ENCODE peak calls at places on chromosomes 1 and 21, in six cellular contexts. H, M, Z, Q, K and D are unnamed samples.

GRCh38 chr1:192386051-192386650 is 69.4 kb downstream of the RGS21 start:
- DNase-seq in Z (no peak), K (no peak), H (no peak), Q (no peak), M (no peak), D (no peak)

GRCh38 chr1:177824508-177824982 is 145.3 kb downstream of the SEC16B start:
- DNase-seq in M (no peak), Z (no peak), Q (no peak), K (no peak), H (no peak), D (no peak)

GRCh38 chr1:185559684-185560310 is 174.4 kb upstream of the HMCN1 start:
- DNase-seq in Q (peak; percentile 3), H (peak; percentile 65), Z (no peak), K (no peak), M (peak; percentile 83), D (peak; percentile 10)

GRCh38 chr1:197042676-197043341 is 24.3 kb downstream of the F13B start:
- DNase-seq in Q (no peak), M (no peak), H (no peak), Z (no peak), K (no peak), D (no peak)

GRCh38 chr1:28338897-28339296 is 10.1 kb downstream of the MED18 start:
- DNase-seq in Q (no peak), H (no peak), M (no peak), Z (no peak), K (no peak), D (no peak)

GRCh38 chr1:20058531-20058930 is 11.5 kb upstream of the PLA2G5 start:
- DNase-seq in Z (no peak), M (no peak), K (no peak), Q (no peak), H (peak; percentile 60), D (no peak)

GRCh38 chr1:182700351-182700709 is 15.9 kb upstream of the RGS8 start:
- DNase-seq in M (peak; percentile 52), K (no peak), H (no peak), Z (no peak), Q (no peak), D (no peak)

GRCh38 chr1:1982379-1983232 is 21.0 kb downstream of the CFAP74 start:
- DNase-seq in Q (no peak), Z (no peak), M (peak; percentile 37), H (no peak), K (no peak), D (no peak)

GRCh38 chr21:41678016-41678935 is 88.6 kb downstream of the RIPK4 start:
- DNase-seq in Q (no peak), H (no peak), K (no peak), Z (peak; percentile 94), M (peak; percentile 76), D (no peak)

GRCh38 chr1:37394574-37395464 is 79.6 kb upstream of the ZC3H12A start:
- DNase-seq in Z (no peak), Q (no peak), H (no peak), M (peak; percentile 95), K (no peak), D (no peak)

GRCh38 chr1:184755226-184756065 is 788 bp upstream of the EDEM3 start:
- DNase-seq in H (no peak), M (no peak), Z (peak; percentile 25), K (no peak), Q (no peak), D (no peak)

GRCh38 chr1:1273535-1274298 is at the start of gene UBE2J2:
- DNase-seq in M (peak; percentile 97), K (peak; percentile 92), H (peak; percentile 95), Q (peak; percentile 92), Z (peak; percentile 93), D (peak; percentile 88)

GRCh38 chr21:44813727-44814126 is 4.1 kb downstream of the SUMO3 start:
- DNase-seq in Q (no peak), Z (no peak), H (no peak), K (no peak), M (no peak), D (no peak)

GRCh38 chr1:54791880-54792522 is 9.1 kb downstream of the TTC22 start:
- DNase-seq in H (no peak), Q (no peak), K (no peak), M (peak; percentile 92), Z (no peak), D (no peak)

GRCh38 chr1:46767649-46768282 is 31.1 kb upstream of the CYP4B1 start:
- DNase-seq in Q (no peak), Z (no peak), M (no peak), H (no peak), K (no peak), D (no peak)

GRCh38 chr1:6967431-6968079 is 182.3 kb downstream of the CAMTA1 start:
- DNase-seq in Z (no peak), H (no peak), K (no peak), Q (no peak), M (no peak), D (no peak)

GRCh38 chr1:17606826-17607440 is 67.4 kb downstream of the ARHGEF10L start:
- DNase-seq in K (peak; percentile 37), M (peak; percentile 94), Q (peak; percentile 13), Z (peak; percentile 41), H (no peak), D (no peak)

GRCh38 chr1:11062965-11063401 is 3.2 kb upstream of the SRM start:
- DNase-seq in H (no peak), Q (no peak), K (no peak), Z (no peak), M (no peak), D (no peak)

GRCh38 chr21:29231781-29232548 is 66.8 kb upstream of the BACH1 start:
- DNase-seq in K (no peak), M (no peak), H (no peak), Q (no peak), Z (no peak), D (no peak)

GRCh38 chr1:41500378-41500777 is 15.9 kb upstream of the EDN2 start:
- DNase-seq in Q (no peak), M (peak; percentile 53), H (no peak), K (no peak), Z (no peak), D (no peak)

GRCh38 chr1:64834734-64835133 is 89.9 kb downstream of the RAVER2 start:
- DNase-seq in Z (no peak), K (no peak), H (no peak), Q (no peak), M (no peak), D (no peak)

GRCh38 chr1:235093013-235093618 is 35.5 kb downstream of the TOMM20 start:
- DNase-seq in M (peak; percentile 91), H (no peak), Q (no peak), K (no peak), Z (no peak), D (no peak)

GRCh38 chr1:153355445-153356071 is 2.1 kb upstream of the S100A9 start:
- DNase-seq in M (peak; percentile 89), K (no peak), Q (peak; percentile 14), H (peak; percentile 51), Z (peak; percentile 43), D (no peak)

GRCh38 chr1:151135433-151136385 is 10.7 kb downstream of the SEMA6C start:
- DNase-seq in M (peak; percentile 63), K (no peak), H (no peak), Z (no peak), Q (no peak), D (no peak)

GRCh38 chr1:203057831-203058673 is 27.8 kb downstream of the MYOG start:
- DNase-seq in Z (no peak), H (no peak), M (no peak), Q (no peak), K (no peak), D (no peak)

GRCh38 chr1:19208710-19209438 is 1.2 kb downstream of the UBR4 start:
- DNase-seq in Q (no peak), Z (no peak), H (no peak), K (no peak), M (no peak), D (peak; percentile 1)

GRCh38 chr1:68104155-68104554 is 53.7 kb upstream of the DIRAS3 start:
- DNase-seq in K (no peak), Q (no peak), H (no peak), M (no peak), Z (no peak), D (no peak)

GRCh38 chr1:3070654-3071506 is 1.9 kb downstream of the PRDM16 start:
- DNase-seq in Q (no peak), K (no peak), Z (no peak), M (peak; percentile 77), H (no peak), D (no peak)

GRCh38 chr1:186828612-186829542 is at the start of gene PLA2G4A:
- DNase-seq in H (no peak), K (no peak), Q (no peak), Z (peak; percentile 61), M (peak; percentile 60), D (peak; percentile 18)

GRCh38 chr1:228919919-228920318 is 184.6 kb downstream of the RHOU start:
- DNase-seq in M (no peak), Q (no peak), K (no peak), H (no peak), Z (no peak), D (no peak)

GRCh38 chr1:96370752-96371151 is 350.8 kb upstream of the PTBP2 start:
- DNase-seq in K (no peak), Z (peak; percentile 17), H (no peak), M (no peak), Q (no peak), D (no peak)

GRCh38 chr1:9422921-9423505 is 116.3 kb upstream of the SLC25A33 start:
- DNase-seq in M (no peak), H (no peak), Z (no peak), K (no peak), Q (no peak), D (no peak)

GRCh38 chr1:229019647-229020281 is 251.1 kb upstream of the RAB4A start:
- DNase-seq in Q (no peak), H (no peak), Z (no peak), K (no peak), M (peak; percentile 39), D (no peak)